ENCODE peak calls at places on chromosomes 12 and 14, in seven cellular contexts. N is HCT116, F is H1, I is SK-N-SH, J is K562, V is GM12878, B is HepG2. W is an unnamed sample.

GRCh38 chr12:65822732-65823480 is 1.4 kb upstream of the HMGA2 start:
- DNase-seq in N (peak), F (peak), I (peak), J (no peak), V (no peak), B (peak), W (peak)

GRCh38 chr12:88530868-88531267 is 49.4 kb downstream of the KITLG start:
- DNase-seq in N (no peak), F (no peak), I (no peak), J (no peak), V (no peak), B (no peak), W (no peak)

GRCh38 chr12:95487024-95487423 is 13.1 kb downstream of the METAP2 start:
- DNase-seq in N (no peak), F (no peak), I (no peak), J (no peak), V (no peak), B (no peak), W (no peak)

GRCh38 chr14:57533214-57533613 is 39.6 kb upstream of the CCDC198 start:
- DNase-seq in N (peak), F (no peak), I (no peak), J (peak), V (peak), B (peak), W (peak)

GRCh38 chr12:119649202-119649808 is 18.6 kb upstream of the PRKAB1 start:
- DNase-seq in N (no peak), F (no peak), I (peak), J (peak), V (no peak), B (no peak), W (no peak)

GRCh38 chr14:100677152-100677924 is 49.4 kb upstream of the DLK1 start:
- DNase-seq in N (no peak), F (no peak), I (peak), J (no peak), V (no peak), B (peak), W (no peak)

GRCh38 chr14:55028066-55028465 is 1.0 kb downstream of the SOCS4 start:
- DNase-seq in N (no peak), F (no peak), I (peak), J (no peak), V (no peak), B (no peak), W (no peak)

GRCh38 chr14:67820428-67820881 is 876 bp downstream of the RAD51B start:
- DNase-seq in N (no peak), F (no peak), I (peak), J (peak), V (no peak), B (peak), W (peak)

GRCh38 chr14:23025181-23025788 is 9.4 kb downstream of the PSMB5 start:
- DNase-seq in N (no peak), F (no peak), I (no peak), J (no peak), V (no peak), B (no peak), W (no peak)

GRCh38 chr12:66141299-66141698 is 10.7 kb upstream of the LLPH start:
- DNase-seq in N (no peak), F (no peak), I (no peak), J (no peak), V (no peak), B (no peak), W (no peak)

GRCh38 chr12:26088999-26089398 is 35.8 kb downstream of the BHLHE41 start:
- DNase-seq in N (no peak), F (no peak), I (no peak), J (no peak), V (peak), B (no peak), W (no peak)

GRCh38 chr12:131057211-131057721 is 103.6 kb downstream of the ADGRD1 start:
- DNase-seq in N (no peak), F (no peak), I (no peak), J (no peak), V (no peak), B (no peak), W (no peak)

GRCh38 chr12:48004039-48004940 is at the start of gene COL2A1:
- DNase-seq in N (no peak), F (no peak), I (peak), J (no peak), V (no peak), B (no peak), W (no peak)

GRCh38 chr12:131112016-131112415 is 158.3 kb downstream of the ADGRD1 start:
- DNase-seq in N (no peak), F (no peak), I (peak), J (no peak), V (no peak), B (no peak), W (no peak)

GRCh38 chr12:94282675-94283074 is 134.3 kb downstream of the PLXNC1 start:
- DNase-seq in N (no peak), F (no peak), I (no peak), J (no peak), V (no peak), B (no peak), W (no peak)

GRCh38 chr14:69246331-69246730 is 13.6 kb upstream of the GALNT16 start:
- DNase-seq in N (no peak), F (no peak), I (no peak), J (no peak), V (no peak), B (peak), W (no peak)

GRCh38 chr12:10618338-10618987 is 5.1 kb upstream of the MAGOHB start:
- DNase-seq in N (peak), F (no peak), I (no peak), J (peak), V (no peak), B (no peak), W (peak)

GRCh38 chr14:87529081-87529480 is 463.9 kb downstream of the GALC start:
- DNase-seq in N (no peak), F (no peak), I (no peak), J (no peak), V (no peak), B (no peak), W (no peak)

GRCh38 chr12:28050606-28051005 is 78.1 kb upstream of the PTHLH start:
- DNase-seq in N (no peak), F (no peak), I (no peak), J (no peak), V (no peak), B (no peak), W (no peak)

GRCh38 chr14:53953828-53954550 is 2.6 kb downstream of the BMP4 start:
- DNase-seq in N (no peak), F (no peak), I (peak), J (no peak), V (no peak), B (peak), W (no peak)

GRCh38 chr12:112836736-112837628 is 45.4 kb downstream of the RPH3A start:
- DNase-seq in N (no peak), F (no peak), I (peak), J (no peak), V (no peak), B (no peak), W (no peak)

GRCh38 chr12:40580346-40580745 is 111.9 kb upstream of the CNTN1 start:
- DNase-seq in N (no peak), F (no peak), I (no peak), J (no peak), V (no peak), B (no peak), W (no peak)

GRCh38 chr14:65287264-65288131 is 125.0 kb upstream of the FUT8 start:
- DNase-seq in N (no peak), F (no peak), I (no peak), J (no peak), V (no peak), B (no peak), W (no peak)

GRCh38 chr12:131959641-131960589 is 10.2 kb downstream of the EP400 start:
- DNase-seq in N (no peak), F (no peak), I (peak), J (no peak), V (no peak), B (no peak), W (no peak)

GRCh38 chr12:90504806-90505205 is 450.2 kb downstream of the CCER1 start:
- DNase-seq in N (no peak), F (no peak), I (no peak), J (no peak), V (no peak), B (no peak), W (no peak)

GRCh38 chr12:113259499-113259953 is 38.3 kb downstream of the TPCN1 start:
- DNase-seq in N (no peak), F (no peak), I (peak), J (peak), V (no peak), B (peak), W (no peak)

GRCh38 chr12:1796515-1797010 is 23.8 kb upstream of the LRTM2 start:
- DNase-seq in N (no peak), F (no peak), I (no peak), J (no peak), V (no peak), B (no peak), W (no peak)

GRCh38 chr12:22803725-22804124 is 178.8 kb downstream of the ETNK1 start:
- DNase-seq in N (no peak), F (no peak), I (no peak), J (no peak), V (no peak), B (no peak), W (no peak)

GRCh38 chr14:61547186-61548121 is 147.9 kb upstream of the HIF1A start:
- DNase-seq in N (no peak), F (no peak), I (no peak), J (no peak), V (no peak), B (no peak), W (no peak)

GRCh38 chr14:62015945-62016344 is 253.7 kb downstream of the SNAPC1 start:
- DNase-seq in N (no peak), F (no peak), I (no peak), J (no peak), V (no peak), B (no peak), W (no peak)

GRCh38 chr14:58966991-58967390 is 221.5 kb upstream of the DAAM1 start:
- DNase-seq in N (no peak), F (no peak), I (no peak), J (no peak), V (no peak), B (no peak), W (no peak)

GRCh38 chr14:35400707-35401421 is 3.7 kb downstream of the NFKBIA start:
- DNase-seq in N (no peak), F (no peak), I (no peak), J (no peak), V (no peak), B (peak), W (no peak)

GRCh38 chr14:60650382-60650961 is 1.2 kb upstream of the SIX1 start:
- DNase-seq in N (no peak), F (no peak), I (no peak), J (no peak), V (no peak), B (no peak), W (no peak)

GRCh38 chr12:25829192-25829591 is 129.3 kb upstream of the RASSF8 start:
- DNase-seq in N (no peak), F (no peak), I (no peak), J (no peak), V (no peak), B (no peak), W (no peak)

GRCh38 chr12:40240779-40241178 is 16.0 kb downstream of the LRRK2 start:
- DNase-seq in N (no peak), F (no peak), I (no peak), J (no peak), V (no peak), B (no peak), W (no peak)

GRCh38 chr12:31277081-31277480 is 48.9 kb downstream of the SINHCAF start:
- DNase-seq in N (no peak), F (no peak), I (no peak), J (no peak), V (no peak), B (no peak), W (no peak)

GRCh38 chr12:69284131-69284530 is 44.8 kb downstream of the CPSF6 start:
- DNase-seq in N (peak), F (peak), I (peak), J (peak), V (no peak), B (peak), W (no peak)

GRCh38 chr12:104288635-104289258 is 14.8 kb upstream of the EID3 start:
- DNase-seq in N (peak), F (peak), I (peak), J (peak), V (peak), B (peak), W (no peak)

DNA sequence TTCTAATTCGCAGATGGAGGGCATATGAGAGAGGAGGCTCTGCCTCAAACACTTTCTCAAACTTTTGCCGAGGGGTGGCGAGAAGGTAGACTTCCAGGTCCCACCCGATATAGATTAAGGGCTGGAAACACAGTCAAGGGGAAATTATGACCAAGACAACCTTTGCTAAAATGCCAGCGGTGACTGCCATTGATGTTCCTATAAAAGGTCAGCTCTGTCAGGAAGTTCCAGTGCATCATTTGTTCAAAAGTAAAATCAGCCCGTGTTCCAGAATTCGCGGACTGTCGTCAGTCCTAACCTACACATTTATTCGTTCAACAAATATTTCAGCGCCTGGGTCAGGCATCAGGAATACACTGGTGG is 818 bp upstream of the PAPOLA start:
- DNase-seq in N (no peak), F (no peak), I (peak), J (no peak), V (no peak), B (no peak), W (no peak)
- TF ChIP-seq SIN3A in N (no peak), F (no peak), I (no peak), J (no peak), V (no peak), B (no peak), W (no peak)

DNA sequence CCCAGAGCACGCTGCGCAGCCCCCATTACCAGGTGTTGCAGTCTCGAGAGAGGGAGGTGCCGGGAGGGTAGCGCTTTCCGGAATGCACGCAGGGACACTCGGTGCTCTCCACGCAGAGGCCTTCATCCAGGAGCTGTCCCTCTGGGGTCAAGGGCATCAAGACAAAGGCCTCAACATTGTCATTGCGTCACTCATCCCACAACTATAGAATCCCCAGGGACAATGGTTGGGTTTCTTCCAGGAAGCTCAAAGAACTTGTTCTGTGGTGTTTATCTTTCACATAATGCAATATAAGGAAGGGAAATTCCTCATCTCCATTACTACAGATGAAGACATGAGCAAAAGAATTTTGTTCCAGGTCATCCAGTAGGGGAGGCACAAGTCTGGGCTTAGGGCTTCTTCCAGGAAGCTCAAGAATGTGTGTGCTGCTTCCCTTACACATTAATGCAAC is 52.1 kb downstream of the VWF start:
- DNase-seq in N (no peak), F (no peak), I (no peak), J (no peak), V (no peak), B (peak), W (no peak)
- TF ChIP-seq CTCF in N (peak), F (no peak), I (peak), J (no peak), V (no peak), B (no peak), W (no peak)

DNA sequence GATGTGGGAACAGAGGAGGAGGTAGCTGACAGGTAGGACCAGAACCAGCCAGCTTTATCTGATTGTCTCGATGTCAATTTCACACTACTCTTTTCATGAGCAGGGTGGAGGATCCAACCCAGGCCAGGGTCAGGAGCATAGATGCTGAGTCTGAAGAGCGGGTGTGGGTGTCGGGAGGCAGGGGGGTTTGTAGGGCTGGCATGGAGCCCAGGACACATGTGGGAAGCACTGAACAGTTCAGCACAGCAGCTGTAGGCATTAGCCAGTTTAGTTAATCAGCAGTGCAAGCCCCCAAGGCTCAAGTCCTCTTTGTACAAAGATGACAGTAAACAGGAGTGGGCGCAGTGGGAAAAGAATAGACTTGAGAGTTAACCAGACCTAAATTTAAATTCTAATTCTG is 213.6 kb downstream of the PELI2 start:
- DNase-seq in N (no peak), F (no peak), I (peak), J (no peak), V (no peak), B (no peak), W (no peak)
- TF ChIP-seq SIN3A in N (no peak), F (no peak), I (no peak), J (no peak), V (no peak), B (no peak), W (no peak)

GRCh38 chr14:78164226-78164853 is 5.8 kb upstream of the NRXN3 start:
- DNase-seq in N (peak), F (peak), I (peak), J (peak), V (no peak), B (peak), W (no peak)
- TF ChIP-seq CTCF in N (peak), F (peak), I (peak), J (peak), V (peak), B (peak), W (peak)

GRCh38 chr12:92600052-92600451 is 102.7 kb upstream of the PLEKHG7 start:
- DNase-seq in N (no peak), F (no peak), I (no peak), J (no peak), V (no peak), B (no peak), W (no peak)

GRCh38 chr12:92595663-92596062 is 107.1 kb upstream of the PLEKHG7 start:
- DNase-seq in N (no peak), F (no peak), I (no peak), J (no peak), V (no peak), B (no peak), W (no peak)

GRCh38 chr12:92596388-92596787 is 106.4 kb upstream of the PLEKHG7 start:
- DNase-seq in N (no peak), F (no peak), I (no peak), J (no peak), V (no peak), B (no peak), W (no peak)

GRCh38 chr12:92597118-92597517 is 105.7 kb upstream of the PLEKHG7 start:
- DNase-seq in N (no peak), F (no peak), I (no peak), J (no peak), V (no peak), B (no peak), W (no peak)

DNA sequence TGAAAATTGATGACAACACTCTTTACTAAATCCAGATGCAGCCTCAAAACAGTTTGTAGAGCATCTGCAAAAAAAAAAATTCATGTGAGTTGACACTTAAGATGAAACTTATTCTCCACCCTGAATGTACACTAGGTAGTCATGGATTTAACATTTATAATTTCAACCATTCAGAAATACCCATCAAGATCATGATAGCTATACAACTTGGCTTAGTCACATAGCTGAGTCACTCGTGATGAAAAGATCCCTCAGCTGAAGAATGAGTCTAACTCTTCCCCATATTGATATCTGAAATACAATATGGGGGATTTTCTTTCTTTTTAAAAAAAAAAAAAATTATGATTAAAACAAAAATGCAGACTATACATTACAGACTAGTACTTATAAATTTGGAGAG is 104.8 kb upstream of the PLEKHG7 start:
- DNase-seq in N (no peak), F (no peak), I (no peak), J (no peak), V (no peak), B (no peak), W (no peak)
- TF ChIP-seq SIN3A in N (no peak), F (no peak), I (no peak), J (no peak), V (no peak), B (no peak), W (no peak)

GRCh38 chr12:13204428-13204827 is 7.9 kb downstream of the EMP1 start:
- DNase-seq in N (no peak), F (no peak), I (no peak), J (no peak), V (no peak), B (no peak), W (no peak)

GRCh38 chr12:13205809-13206559 is 9.5 kb downstream of the EMP1 start:
- DNase-seq in N (peak), F (no peak), I (no peak), J (no peak), V (no peak), B (no peak), W (no peak)

GRCh38 chr12:13200841-13201240 is 4.3 kb downstream of the EMP1 start:
- DNase-seq in N (no peak), F (no peak), I (no peak), J (no peak), V (no peak), B (no peak), W (no peak)

GRCh38 chr12:13206560-13206897 is 10.0 kb downstream of the EMP1 start:
- DNase-seq in N (no peak), F (no peak), I (no peak), J (no peak), V (no peak), B (no peak), W (no peak)

DNA sequence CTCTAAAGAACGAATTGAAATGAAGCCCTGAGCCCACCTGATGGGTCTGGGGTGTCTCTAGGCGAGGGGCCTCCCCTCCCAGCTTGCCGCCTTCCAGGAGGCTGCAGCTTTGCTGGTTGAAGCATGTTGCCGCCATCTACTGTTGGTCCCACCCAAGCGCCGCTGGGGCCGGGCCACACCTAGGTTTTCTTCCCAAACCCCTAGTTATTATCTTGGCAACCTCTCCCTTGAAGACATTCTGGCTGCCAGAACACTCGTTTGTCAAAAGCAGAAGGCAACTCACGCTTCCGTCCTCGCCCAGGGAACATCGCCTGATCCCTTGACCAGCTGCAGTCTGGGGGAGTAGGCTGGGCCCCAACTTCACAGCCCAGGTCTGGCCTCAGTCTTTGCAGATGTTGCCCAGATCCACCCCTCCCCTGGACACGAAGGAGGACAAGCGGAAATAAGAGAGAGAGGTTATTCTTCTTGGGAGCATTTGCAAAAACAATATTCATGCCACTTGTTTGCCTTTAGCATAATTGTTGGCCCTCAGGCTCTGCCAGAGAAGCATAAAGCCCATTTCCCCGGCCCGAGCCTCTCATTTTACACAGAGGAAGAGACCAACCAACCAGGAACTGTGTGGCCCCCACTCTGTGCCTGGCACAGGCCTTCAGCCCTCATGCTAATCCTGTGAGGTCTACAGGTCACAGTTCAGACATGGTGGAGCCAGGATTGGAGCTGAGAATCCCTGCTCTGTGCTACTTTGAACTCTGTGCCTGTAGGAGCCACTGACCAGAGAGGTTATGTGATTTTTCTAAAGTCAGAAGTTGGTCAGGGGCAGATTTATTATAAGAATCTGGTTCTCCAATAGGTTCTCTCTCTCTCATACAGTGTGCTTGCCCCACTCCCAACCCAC is 6.7 kb downstream of the EMP1 start:
- DNase-seq in N (no peak), F (peak), I (peak), J (peak), V (no peak), B (no peak), W (no peak)
- TF ChIP-seq CTCF in N (peak), F (peak), I (peak), J (peak), V (peak), B (peak), W (peak)